ENCODE peak calls at places on chromosomes 16 and 17, in four cellular contexts. J is SK-N-SH, I is H1, R is K562. W is an unnamed sample.

GRCh38 chr17:59330314-59330942 is 1.0 kb upstream of the YPEL2 start:
- DNase-seq in J (no peak), I (no peak), R (no peak), W (peak; percentile 19)

GRCh38 chr16:87314990-87315420 is 2.2 kb downstream of the C16orf95 start:
- DNase-seq in J (no peak), I (no peak), R (no peak), W (no peak)

GRCh38 chr16:68470461-68471150 is 22.3 kb upstream of the SMPD3 start:
- DNase-seq in J (no peak), I (no peak), R (no peak), W (no peak)

GRCh38 chr16:72426416-72426815 is 254.5 kb upstream of the PMFBP1 start:
- DNase-seq in J (no peak), I (no peak), R (no peak), W (no peak)

GRCh38 chr17:44198721-44199552 is 747 bp downstream of the ATXN7L3 start:
- DNase-seq in J (peak; percentile 97), I (peak; percentile 74), R (peak; percentile 95), W (peak; percentile 61)

GRCh38 chr16:70750893-70751467 is 50.0 kb downstream of the VAC14 start:
- DNase-seq in J (no peak), I (no peak), R (no peak), W (no peak)

GRCh38 chr16:82587289-82587688 is 39.5 kb upstream of the CDH13 start:
- DNase-seq in J (no peak), I (no peak), R (no peak), W (no peak)

GRCh38 chr16:11667824-11668589 is at the start of gene SNN:
- DNase-seq in J (peak; percentile 100), I (peak; percentile 86), R (peak; percentile 98), W (peak; percentile 85)

GRCh38 chr17:49552070-49552751 is 23.5 kb upstream of the NXPH3 start:
- DNase-seq in J (peak; percentile 28), I (no peak), R (peak; percentile 8), W (no peak)

GRCh38 chr17:38673714-38674012 is 1.1 kb downstream of the EPOP start:
- DNase-seq in J (peak; percentile 69), I (no peak), R (no peak), W (peak; percentile 36)

GRCh38 chr17:38672788-38673713 is 1.7 kb downstream of the EPOP start:
- DNase-seq in J (no peak), I (peak; percentile 71), R (no peak), W (no peak)

GRCh38 chr17:38674749-38675615 is at the start of gene EPOP:
- DNase-seq in J (peak; percentile 99), I (peak; percentile 91), R (peak; percentile 97), W (peak; percentile 89)

GRCh38 chr17:38671939-38672720 is 2.6 kb downstream of the EPOP start:
- DNase-seq in J (no peak), I (peak; percentile 70), R (no peak), W (no peak)

DNA sequence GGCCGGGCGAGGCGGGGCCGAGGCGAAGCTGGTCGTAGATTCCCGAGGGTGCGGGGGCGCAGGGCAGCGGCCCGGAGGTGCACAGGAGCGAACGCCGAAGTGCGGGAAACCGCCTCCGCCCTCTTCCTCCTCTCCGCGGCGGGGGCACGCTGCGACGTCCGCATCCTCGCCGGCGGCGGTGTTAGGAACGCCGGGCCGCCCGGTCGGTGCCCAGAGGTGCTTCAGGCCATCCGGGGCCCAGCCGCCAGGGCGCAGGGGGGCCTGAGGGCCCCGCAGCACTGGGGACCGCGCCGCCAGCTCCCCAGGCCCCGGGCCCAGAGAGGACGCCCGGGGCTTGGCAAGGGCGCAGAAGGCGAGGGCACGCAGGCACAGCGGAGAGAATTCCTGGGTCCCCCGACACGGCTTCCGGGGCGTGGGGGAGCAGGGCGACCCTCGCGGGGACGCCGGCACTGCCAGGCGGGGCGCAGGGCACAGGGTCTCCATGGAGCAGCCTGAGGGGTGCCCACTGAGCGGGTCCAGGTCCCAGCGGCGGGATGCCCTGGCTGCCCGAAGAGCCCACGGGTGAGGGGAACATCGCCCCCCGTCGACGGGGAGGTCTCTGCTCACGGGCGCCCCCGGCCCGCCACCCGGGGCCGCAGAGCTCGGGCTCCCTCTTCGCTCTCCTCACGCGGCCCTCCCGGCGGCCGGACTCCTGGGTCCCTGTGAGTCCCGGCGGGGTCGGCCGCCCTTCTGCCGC is 576 bp downstream of the EPOP start:
- DNase-seq in J (peak; percentile 81), I (peak; percentile 69), R (no peak), W (peak; percentile 41)
- TF ChIP-seq CTCF in J (no peak), I (no peak), R (peak; percentile 22), W (no peak)

DNA sequence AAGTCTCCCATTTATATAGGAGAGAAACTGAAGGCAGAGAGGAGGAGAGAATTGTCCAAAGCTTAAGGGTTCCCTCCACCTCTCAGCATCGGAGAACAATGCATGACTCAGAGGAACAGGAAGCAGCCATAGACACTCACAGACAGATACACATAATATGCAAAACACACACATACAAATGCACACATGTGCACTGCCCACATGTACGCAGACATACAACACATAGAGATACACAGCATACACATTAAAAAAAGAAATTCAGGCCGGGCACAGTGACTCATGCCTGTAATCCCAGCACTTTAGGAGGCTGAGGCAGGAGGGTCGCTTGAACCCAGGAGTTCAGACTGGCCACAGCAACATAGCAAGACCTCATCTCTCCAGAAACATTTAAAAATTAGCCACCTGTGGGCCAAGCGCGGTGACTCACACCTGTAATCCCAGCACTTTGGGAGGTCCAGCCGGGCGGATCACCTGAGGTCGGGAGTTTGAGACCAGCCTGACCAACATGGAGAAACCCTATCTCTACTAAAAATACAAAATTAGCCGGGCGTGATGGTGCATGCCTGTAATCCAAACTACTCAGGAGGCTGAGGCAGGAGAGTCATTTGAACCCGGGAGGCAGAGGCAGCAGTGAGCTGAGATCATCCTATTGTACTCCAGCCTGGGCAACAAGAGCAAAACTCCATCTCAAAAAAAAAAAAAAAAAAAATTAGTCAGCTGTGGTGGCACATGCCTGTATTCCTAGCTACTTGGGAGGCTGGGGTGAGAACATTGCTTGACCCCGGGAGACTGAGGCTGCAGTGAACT is 11.3 kb downstream of the ERAL1 start:
- DNase-seq in J (no peak), I (no peak), R (peak; percentile 54), W (no peak)
- TF ChIP-seq TEAD4 in J (no peak), I (no peak), R (no peak), W (no peak)

GRCh38 chr17:77892469-77893143 is 65.9 kb upstream of the TNRC6C start:
- DNase-seq in J (peak; percentile 77), I (peak; percentile 92), R (peak; percentile 77), W (peak; percentile 84)
- TF ChIP-seq CTCF in J (peak; percentile 55), I (peak; percentile 95), R (peak; percentile 82), W (peak; percentile 82)

DNA sequence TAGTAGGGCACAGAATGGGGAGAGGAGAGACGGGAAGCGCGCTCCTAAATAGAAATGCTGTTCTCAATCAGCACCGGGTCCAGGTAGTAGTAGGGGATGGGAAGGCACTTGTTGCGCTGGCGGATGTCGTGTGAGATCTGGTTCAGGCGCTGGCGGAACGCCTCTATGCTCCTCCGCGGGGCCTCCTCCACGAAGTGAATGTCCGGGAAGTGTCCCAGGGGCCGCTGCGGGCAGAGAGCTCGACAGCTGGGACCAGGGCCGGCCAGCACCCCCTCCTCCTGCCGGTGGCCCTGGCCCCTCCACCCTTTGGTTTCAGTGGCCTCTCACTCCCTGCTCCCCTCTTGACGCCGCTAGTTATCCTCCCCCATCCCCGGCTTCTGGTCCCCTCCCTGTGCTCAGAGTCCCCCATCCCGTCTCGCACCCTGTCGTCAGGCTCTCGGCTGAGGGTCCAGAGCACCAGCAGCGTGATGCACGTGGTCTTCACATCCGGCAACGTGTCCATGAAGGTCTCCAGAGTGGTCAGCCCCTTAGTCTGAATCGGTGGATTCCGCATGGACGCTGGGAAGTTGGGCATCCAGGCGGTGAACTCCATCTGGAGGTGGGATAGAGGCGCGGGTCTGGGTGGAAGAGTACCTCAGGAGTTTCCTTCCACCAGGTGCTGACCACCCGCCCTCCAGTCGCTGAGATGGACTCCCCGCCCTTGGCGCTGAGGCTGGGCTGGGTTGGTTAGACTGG is 14.6 kb downstream of the ALOX12B start:
- DNase-seq in J (peak; percentile 54), I (peak; percentile 68), R (no peak), W (peak; percentile 42)
- TF ChIP-seq TEAD4 in J (no peak), I (no peak), R (no peak), W (peak; percentile 73)

GRCh38 chr17:37218849-37219248 is 156.9 kb upstream of the C17orf78 start:
- DNase-seq in J (no peak), I (no peak), R (no peak), W (no peak)

GRCh38 chr17:37219876-37220608 is 155.7 kb upstream of the C17orf78 start:
- DNase-seq in J (no peak), I (no peak), R (no peak), W (no peak)

GRCh38 chr17:37220609-37220953 is 155.2 kb upstream of the C17orf78 start:
- DNase-seq in J (peak; percentile 45), I (no peak), R (no peak), W (peak; percentile 41)

GRCh38 chr17:37225458-37225857 is 150.3 kb upstream of the C17orf78 start:
- DNase-seq in J (no peak), I (no peak), R (no peak), W (no peak)

GRCh38 chr17:37221865-37222264 is 153.9 kb upstream of the C17orf78 start:
- DNase-seq in J (no peak), I (no peak), R (no peak), W (no peak)
- TF ChIP-seq CTCF in J (peak; percentile 32), I (no peak), R (no peak), W (no peak)

GRCh38 chr16:2150418-2151187 is 2.2 kb downstream of the RAB26 start:
- DNase-seq in J (peak; percentile 64), I (peak; percentile 83), R (peak; percentile 49), W (peak; percentile 65)
- TF ChIP-seq TEAD4 in J (no peak), I (peak; percentile 7), R (no peak), W (no peak)

DNA sequence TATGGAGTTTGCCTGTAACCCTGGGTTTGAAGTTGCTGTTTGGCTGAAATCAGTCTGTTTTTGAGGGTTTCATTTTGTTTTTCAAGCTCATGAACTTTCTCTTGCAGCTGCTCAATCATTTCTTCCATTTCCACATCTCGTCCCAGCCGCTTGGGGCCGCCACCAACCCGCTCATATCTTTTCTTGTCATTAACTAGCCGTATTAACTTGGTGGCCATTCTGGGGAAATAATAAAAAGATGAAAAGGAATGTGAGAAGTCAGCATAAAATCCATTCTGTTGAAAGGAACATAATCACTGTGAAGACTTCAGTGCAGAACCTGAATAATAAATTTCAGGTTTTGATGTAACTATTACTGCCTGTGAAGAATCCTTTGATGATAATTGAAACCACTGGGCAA is 11.5 kb downstream of the RPGRIP1L start:
- DNase-seq in J (no peak), I (peak; percentile 54), R (no peak), W (peak; percentile 49)
- TF ChIP-seq CTCF in J (no peak), I (peak; percentile 52), R (peak; percentile 50), W (no peak)

GRCh38 chr17:71975998-71976649 is 144.7 kb upstream of the SOX9 start:
- DNase-seq in J (peak; percentile 38), I (no peak), R (no peak), W (peak; percentile 14)
- TF ChIP-seq TEAD4 in J (no peak), I (no peak), R (no peak), W (no peak)

GRCh38 chr17:62898239-62898864 is 67.7 kb upstream of the TANC2 start:
- DNase-seq in J (peak; percentile 67), I (no peak), R (no peak), W (no peak)
- TF ChIP-seq CTCF in J (no peak), I (no peak), R (no peak), W (no peak)

GRCh38 chr16:74871608-74872007 is 97.0 kb upstream of the FA2H start:
- DNase-seq in J (no peak), I (peak; percentile 68), R (no peak), W (peak; percentile 71)

GRCh38 chr16:74867281-74867849 is 92.7 kb upstream of the FA2H start:
- DNase-seq in J (no peak), I (no peak), R (no peak), W (no peak)

GRCh38 chr16:74868035-74868434 is 93.4 kb upstream of the FA2H start:
- DNase-seq in J (no peak), I (no peak), R (no peak), W (no peak)

GRCh38 chr16:74865922-74866598 is 91.4 kb upstream of the FA2H start:
- DNase-seq in J (no peak), I (peak; percentile 72), R (no peak), W (peak; percentile 55)

GRCh38 chr16:74868501-74868900 is 93.9 kb upstream of the FA2H start:
- DNase-seq in J (no peak), I (no peak), R (no peak), W (no peak)
- TF ChIP-seq TEAD4 in J (no peak), I (no peak), R (no peak), W (no peak)